ENCODE peak calls at places on chromosomes 4 and X, in five cellular contexts. R, E, T, G and V are unnamed samples.

GRCh38 chr4:53010320-53010719 is 148.2 kb downstream of the RASL11B start:
- DNase-seq in R (no peak), E (no peak), T (no peak), G (no peak), V (no peak)

GRCh38 chr4:7699040-7699439 is 240.6 kb downstream of the AFAP1 start:
- DNase-seq in R (no peak), E (no peak), T (no peak), G (no peak), V (no peak)

GRCh38 chr4:825969-826330 is at the start of gene CPLX1:
- DNase-seq in R (peak; percentile 74), E (peak; percentile 39), T (peak; percentile 35), G (peak; percentile 65), V (peak; percentile 74)

GRCh38 chrX:140572724-140573123 is 67.9 kb upstream of the SOX3 start:
- DNase-seq in R (peak; percentile 6), E (peak; percentile 1), T (peak; percentile 14), G (peak; percentile 64), V (peak; percentile 31)

GRCh38 chr4:159328766-159329165 is 225.9 kb downstream of the RAPGEF2 start:
- DNase-seq in R (no peak), E (no peak), T (no peak), G (no peak), V (no peak)

GRCh38 chrX:50697691-50698090 is 116.3 kb downstream of the SHROOM4 start:
- DNase-seq in R (no peak), E (peak; percentile 54), T (no peak), G (no peak), V (no peak)

GRCh38 chr4:182189107-182189878 is 53.9 kb upstream of the TENM3 start:
- DNase-seq in R (no peak), E (peak; percentile 66), T (no peak), G (no peak), V (no peak)

GRCh38 chr4:84938316-84938715 is 28.2 kb downstream of the WDFY3 start:
- DNase-seq in R (no peak), E (peak; percentile 61), T (no peak), G (no peak), V (no peak)

GRCh38 chr4:77994194-77994721 is 62.9 kb upstream of the FRAS1 start:
- DNase-seq in R (peak; percentile 36), E (peak; percentile 42), T (no peak), G (peak; percentile 85), V (peak; percentile 41)

GRCh38 chrX:44770111-44770510 is 73.7 kb upstream of the DUSP21 start:
- DNase-seq in R (no peak), E (no peak), T (no peak), G (no peak), V (no peak)

GRCh38 chr4:150327262-150327780 is 249.1 kb downstream of the DCLK2 start:
- DNase-seq in R (no peak), E (no peak), T (no peak), G (no peak), V (no peak)

GRCh38 chr4:119238068-119238722 is 25.7 kb downstream of the USP53 start:
- DNase-seq in R (peak; percentile 38), E (no peak), T (no peak), G (no peak), V (peak; percentile 43)

GRCh38 chrX:119427024-119427794 is 28.1 kb downstream of the SLC25A43 start:
- DNase-seq in R (peak; percentile 38), E (no peak), T (peak; percentile 35), G (peak; percentile 58), V (peak; percentile 42)

GRCh38 chr4:147769386-147769785 is 37.5 kb downstream of the ARHGAP10 start:
- DNase-seq in R (no peak), E (peak; percentile 45), T (no peak), G (no peak), V (no peak)

DNA sequence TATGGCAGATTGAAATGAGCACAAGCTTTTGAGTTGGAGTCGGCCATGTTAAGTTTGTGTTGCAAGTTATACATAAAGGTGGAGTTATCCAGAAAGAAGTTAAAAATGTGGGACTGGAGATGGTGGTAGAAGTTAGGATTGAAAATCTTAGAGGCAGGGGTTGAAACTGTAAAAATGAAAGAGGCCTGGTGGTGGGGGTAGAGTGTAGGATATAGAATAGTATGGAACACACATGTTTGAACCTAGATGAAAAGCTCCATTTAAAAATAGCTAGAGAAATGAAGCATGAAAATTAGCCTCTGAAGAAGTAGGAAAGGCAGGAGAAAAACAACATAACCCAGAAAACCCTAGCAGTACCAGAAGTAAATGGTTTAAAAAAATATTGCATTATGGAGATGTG is 131.8 kb upstream of the ENPEP start:
- DNase-seq in R (peak; percentile 7), E (peak; percentile 32), T (peak; percentile 16), G (no peak), V (peak; percentile 13)
- TF ChIP-seq CTCF in R (no peak), E (no peak), T (peak; percentile 43), G (peak; percentile 57), V (peak; percentile 50)

GRCh38 chrX:132493095-132493494 is 4.3 kb upstream of the MBNL3 start:
- DNase-seq in R (no peak), E (no peak), T (no peak), G (no peak), V (no peak)

GRCh38 chrX:132489256-132490085 is 633 bp upstream of the MBNL3 start:
- DNase-seq in R (peak; percentile 58), E (peak; percentile 38), T (peak; percentile 81), G (peak; percentile 66), V (peak; percentile 39)

GRCh38 chrX:132490086-132490419 is 1.2 kb upstream of the MBNL3 start:
- DNase-seq in R (no peak), E (no peak), T (peak; percentile 18), G (peak; percentile 6), V (no peak)

GRCh38 chrX:132488819-132489255 is at the start of gene MBNL3:
- DNase-seq in R (peak; percentile 26), E (no peak), T (peak; percentile 68), G (peak; percentile 73), V (peak; percentile 25)

GRCh38 chrX:132491191-132491590 is 2.4 kb upstream of the MBNL3 start:
- DNase-seq in R (peak; percentile 3), E (no peak), T (peak; percentile 22), G (no peak), V (no peak)
- TF ChIP-seq CTCF in R (no peak), E (no peak), T (no peak), G (no peak), V (no peak)

DNA sequence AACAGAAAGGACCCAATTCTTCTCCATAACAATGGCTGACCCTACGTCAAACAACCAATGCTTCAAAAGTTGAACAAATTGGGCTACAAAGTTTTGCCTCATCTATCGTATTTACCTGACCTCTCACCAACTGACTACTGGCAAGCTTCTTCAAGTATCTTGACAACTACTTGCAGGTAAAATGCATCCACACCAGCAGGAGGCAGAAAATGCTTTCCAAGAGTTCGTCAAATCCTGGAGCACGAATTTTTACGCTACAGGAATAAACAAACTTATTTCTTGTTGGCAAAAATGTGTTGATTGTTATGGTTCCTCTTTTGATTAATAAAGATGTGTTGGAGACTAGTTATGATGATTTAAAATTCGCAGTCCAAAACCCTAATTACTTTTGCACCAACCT is 6.7 kb upstream of the GAB1 start:
- DNase-seq in R (no peak), E (no peak), T (no peak), G (no peak), V (no peak)
- TF ChIP-seq CTCF in R (no peak), E (no peak), T (no peak), G (peak; percentile 14), V (no peak)

DNA sequence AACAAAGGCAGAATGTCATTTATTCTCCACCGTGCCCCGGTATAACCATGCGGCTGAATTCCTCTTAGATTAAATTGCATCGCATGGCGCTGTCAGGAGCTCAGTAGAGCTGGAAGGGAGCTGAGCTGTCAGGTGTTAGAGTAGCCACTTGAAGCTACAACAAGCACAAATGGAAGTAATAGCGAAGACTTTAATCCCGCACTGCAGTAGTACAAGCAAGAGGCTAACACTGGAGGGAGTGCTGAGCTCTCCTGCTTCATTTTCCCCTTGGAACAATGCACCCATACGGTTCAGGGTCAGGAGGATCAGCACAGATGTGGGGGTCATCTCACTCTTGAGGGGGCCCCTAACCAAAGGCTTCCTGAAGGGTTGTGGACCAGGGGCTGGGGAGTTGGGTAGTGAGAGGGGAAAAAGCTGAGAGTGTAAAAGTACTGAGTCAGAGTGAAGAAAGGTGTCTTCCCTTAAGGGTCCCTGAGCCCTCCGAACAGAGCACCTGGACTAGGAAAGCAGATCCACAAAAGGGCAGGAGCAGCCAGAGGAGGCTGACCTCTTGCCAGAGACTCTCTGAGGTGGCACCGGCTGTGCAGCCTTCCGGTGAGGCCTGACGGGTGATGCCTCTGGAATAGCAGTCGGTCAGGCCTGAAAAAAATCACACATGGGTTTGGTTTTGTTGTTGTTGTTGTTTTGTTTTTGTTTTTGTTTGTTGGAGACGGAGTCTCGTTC is 36.0 kb upstream of the CBR4 start:
- DNase-seq in R (no peak), E (no peak), T (no peak), G (peak; percentile 63), V (no peak)
- TF ChIP-seq CTCF in R (no peak), E (no peak), T (no peak), G (peak; percentile 46), V (no peak)

DNA sequence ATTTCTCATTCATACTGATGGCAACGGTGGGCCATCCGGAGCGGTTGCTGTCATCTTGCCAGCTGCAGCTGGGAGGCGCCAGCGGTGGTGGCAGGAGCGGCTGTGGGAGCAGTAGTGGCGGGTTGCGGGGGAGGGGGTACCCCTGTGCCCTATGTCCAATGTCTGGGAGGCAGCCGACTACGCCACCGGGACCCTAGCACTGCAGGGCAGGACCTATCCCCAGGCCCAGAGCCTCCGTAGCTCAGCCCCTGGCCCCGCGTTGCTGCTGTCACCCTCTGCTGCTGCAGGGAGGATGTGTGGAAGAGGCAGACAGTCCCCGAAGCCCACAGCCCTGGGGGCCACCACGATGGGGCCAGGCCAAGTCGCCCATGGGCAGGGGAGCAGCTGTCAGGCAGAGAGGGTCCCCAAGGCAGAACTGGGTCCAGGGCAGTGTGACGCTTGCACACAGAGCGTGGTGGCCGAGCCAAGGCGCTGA is 10.0 kb upstream of the SPP1 start:
- DNase-seq in R (no peak), E (no peak), T (no peak), G (no peak), V (no peak)
- TF ChIP-seq CTCF in R (no peak), E (no peak), T (no peak), G (no peak), V (no peak)

DNA sequence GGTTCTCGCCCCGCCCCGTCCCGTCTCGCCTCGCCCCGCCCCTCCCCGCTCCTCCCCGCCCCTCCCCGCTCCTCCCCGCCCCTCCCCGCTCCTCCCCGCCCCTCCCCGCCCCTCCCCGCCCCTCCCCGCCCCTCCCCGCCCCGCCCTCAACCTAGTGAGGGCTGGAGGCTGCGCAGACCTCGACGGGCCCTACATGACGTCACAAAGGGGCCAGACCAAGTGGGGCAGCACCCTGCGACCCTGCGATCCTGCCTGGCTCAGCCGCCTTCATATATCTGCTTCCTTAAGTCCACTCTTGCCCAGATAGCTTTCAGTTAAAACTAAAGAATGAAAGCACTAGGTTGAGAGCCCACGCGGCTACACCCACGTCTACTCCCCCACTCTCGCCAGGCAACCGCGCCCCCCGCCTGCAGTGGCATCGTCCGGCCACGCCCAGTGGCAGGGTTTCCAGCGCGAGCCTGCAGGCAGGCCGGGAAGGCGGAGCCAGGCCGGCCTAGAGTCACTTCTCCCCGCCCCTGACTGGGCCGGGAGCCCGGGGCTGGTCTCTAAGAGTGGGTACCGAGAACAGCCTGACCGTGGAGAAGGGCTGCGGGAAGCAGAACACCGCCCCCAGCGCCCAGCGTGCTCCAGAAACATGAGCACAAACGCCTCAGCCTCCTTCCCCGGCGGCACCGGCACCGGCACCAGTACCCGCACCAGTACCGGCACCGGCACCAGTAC is 1.5 kb upstream of the MAOA start:
- DNase-seq in R (peak; percentile 80), E (peak; percentile 92), T (peak; percentile 93), G (peak; percentile 96), V (peak; percentile 83)
- TF ChIP-seq CTCF in R (no peak), E (peak; percentile 22), T (peak; percentile 21), G (peak; percentile 32), V (no peak)